ENCODE peak calls at places on chromosomes 6 and 20, in ten cellular contexts. G is A549, P is ovary, C is IMR-90, Y is body of pancreas, I is Peyer's patch, U is sigmoid colon, Z is HCT116, K is HepG2, B is prostate gland. R is an unnamed sample.

GRCh38 chr6:167855825-167856425 is 29.2 kb downstream of the AFDN start:
- DNase-seq in G (peak; percentile 2), P (no peak), C (peak; percentile 97), Y (no peak), I (no peak), U (peak; percentile 73), Z (peak; percentile 19), K (peak; percentile 96), B (no peak), R (peak; percentile 28)

GRCh38 chr6:4752068-4752467 is 24.1 kb upstream of the CDYL start:
- DNase-seq in G (no peak), P (no peak), C (no peak), Y (no peak), I (no peak), U (no peak), Z (no peak), K (no peak), B (no peak), R (no peak)

GRCh38 chr20:48732081-48732829 is 95.5 kb downstream of the PREX1 start:
- DNase-seq in G (no peak), P (no peak), C (no peak), Y (no peak), I (no peak), U (peak; percentile 61), Z (no peak), K (no peak), B (peak; percentile 21), R (no peak)

GRCh38 chr20:62702886-62703852 is 5.5 kb upstream of the NTSR1 start:
- DNase-seq in G (peak; percentile 94), P (no peak), C (peak; percentile 94), Y (no peak), I (no peak), U (peak; percentile 83), Z (peak; percentile 76), K (peak; percentile 48), B (no peak), R (no peak)

GRCh38 chr6:41451039-41451438 is 95.1 kb upstream of the FOXP4 start:
- DNase-seq in G (no peak), P (no peak), C (no peak), Y (no peak), I (no peak), U (no peak), Z (no peak), K (no peak), B (no peak), R (no peak)

GRCh38 chr6:17169291-17169690 is 67.4 kb downstream of the STMND1 start:
- DNase-seq in G (no peak), P (no peak), C (peak; percentile 83), Y (no peak), I (no peak), U (no peak), Z (no peak), K (no peak), B (no peak), R (peak; percentile 73)

GRCh38 chr6:36599791-36600209 is 5.6 kb downstream of the SRSF3 start:
- DNase-seq in G (no peak), P (peak; percentile 45), C (peak; percentile 40), Y (peak; percentile 50), I (peak; percentile 20), U (peak; percentile 71), Z (no peak), K (no peak), B (no peak), R (peak; percentile 58)

GRCh38 chr6:136547336-136547735 is 2.9 kb downstream of the MAP7 start:
- DNase-seq in G (peak; percentile 34), P (no peak), C (peak; percentile 63), Y (no peak), I (no peak), U (no peak), Z (peak; percentile 21), K (no peak), B (no peak), R (no peak)

GRCh38 chr20:44402391-44403193 is 47.1 kb downstream of the HNF4A start:
- DNase-seq in G (no peak), P (no peak), C (no peak), Y (peak; percentile 58), I (no peak), U (no peak), Z (no peak), K (peak; percentile 56), B (no peak), R (no peak)

GRCh38 chr20:19497064-19497463 is 261.0 kb upstream of the RIN2 start:
- DNase-seq in G (no peak), P (no peak), C (peak; percentile 6), Y (no peak), I (no peak), U (no peak), Z (no peak), K (no peak), B (no peak), R (no peak)

GRCh38 chr20:63536997-63537524 is at the start of gene PTK6:
- DNase-seq in G (peak; percentile 87), P (no peak), C (no peak), Y (peak; percentile 64), I (peak; percentile 47), U (no peak), Z (no peak), K (no peak), B (no peak), R (no peak)

GRCh38 chr20:1809121-1809520 is 86.1 kb upstream of the SIRPA start:
- DNase-seq in G (peak; percentile 84), P (no peak), C (peak; percentile 92), Y (no peak), I (no peak), U (no peak), Z (no peak), K (peak; percentile 32), B (no peak), R (no peak)

DNA sequence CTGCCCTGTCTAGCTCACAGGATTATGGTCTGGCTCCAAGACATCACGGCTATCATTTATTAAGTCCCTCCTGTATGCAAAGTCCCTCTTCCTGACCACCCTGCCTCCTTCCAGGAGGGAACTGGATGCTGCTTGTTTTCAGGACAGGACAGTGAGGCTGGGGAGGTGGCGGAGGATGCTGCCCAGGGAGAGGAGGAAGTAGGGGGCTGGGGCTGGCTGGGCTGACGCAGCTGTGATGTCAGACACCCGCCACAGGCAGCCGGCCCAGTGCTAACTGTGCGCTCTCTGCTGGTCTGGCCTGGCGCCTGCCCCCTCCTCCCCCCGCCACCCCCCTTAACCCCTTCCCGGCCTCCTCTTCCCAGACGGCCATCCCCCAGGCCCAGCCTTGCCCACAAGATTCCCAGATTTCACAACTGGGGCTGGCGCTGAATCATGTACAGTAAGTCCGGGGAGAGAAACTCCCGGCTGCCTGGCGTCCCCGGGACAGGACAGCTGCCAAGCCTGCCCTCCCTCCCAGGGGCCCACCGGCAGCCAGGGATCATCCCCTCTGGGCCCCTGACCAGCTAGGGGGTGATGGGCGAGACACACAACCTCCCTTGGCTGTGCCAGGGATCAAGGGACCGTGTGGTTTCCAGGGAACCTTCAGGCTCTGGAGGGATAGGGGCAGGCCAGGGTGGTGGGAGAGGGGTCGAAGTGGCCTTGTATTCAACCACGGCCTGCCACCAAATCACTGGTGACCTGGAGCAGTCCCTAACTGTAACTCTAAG is 118.1 kb downstream of the CEBPB start:
- DNase-seq in G (peak; percentile 90), P (peak; percentile 92), C (peak; percentile 100), Y (peak; percentile 71), I (peak; percentile 42), U (peak; percentile 99), Z (peak; percentile 42), K (peak; percentile 96), B (peak; percentile 70), R (peak; percentile 79)
- TF ChIP-seq POLR2A in G (peak; percentile 33), P (peak; percentile 71), C (peak; percentile 74), Y (peak; percentile 51), I (no peak), U (peak; percentile 50), Z (peak; percentile 56), K (no peak), B (peak; percentile 45), R (peak; percentile 67)

DNA sequence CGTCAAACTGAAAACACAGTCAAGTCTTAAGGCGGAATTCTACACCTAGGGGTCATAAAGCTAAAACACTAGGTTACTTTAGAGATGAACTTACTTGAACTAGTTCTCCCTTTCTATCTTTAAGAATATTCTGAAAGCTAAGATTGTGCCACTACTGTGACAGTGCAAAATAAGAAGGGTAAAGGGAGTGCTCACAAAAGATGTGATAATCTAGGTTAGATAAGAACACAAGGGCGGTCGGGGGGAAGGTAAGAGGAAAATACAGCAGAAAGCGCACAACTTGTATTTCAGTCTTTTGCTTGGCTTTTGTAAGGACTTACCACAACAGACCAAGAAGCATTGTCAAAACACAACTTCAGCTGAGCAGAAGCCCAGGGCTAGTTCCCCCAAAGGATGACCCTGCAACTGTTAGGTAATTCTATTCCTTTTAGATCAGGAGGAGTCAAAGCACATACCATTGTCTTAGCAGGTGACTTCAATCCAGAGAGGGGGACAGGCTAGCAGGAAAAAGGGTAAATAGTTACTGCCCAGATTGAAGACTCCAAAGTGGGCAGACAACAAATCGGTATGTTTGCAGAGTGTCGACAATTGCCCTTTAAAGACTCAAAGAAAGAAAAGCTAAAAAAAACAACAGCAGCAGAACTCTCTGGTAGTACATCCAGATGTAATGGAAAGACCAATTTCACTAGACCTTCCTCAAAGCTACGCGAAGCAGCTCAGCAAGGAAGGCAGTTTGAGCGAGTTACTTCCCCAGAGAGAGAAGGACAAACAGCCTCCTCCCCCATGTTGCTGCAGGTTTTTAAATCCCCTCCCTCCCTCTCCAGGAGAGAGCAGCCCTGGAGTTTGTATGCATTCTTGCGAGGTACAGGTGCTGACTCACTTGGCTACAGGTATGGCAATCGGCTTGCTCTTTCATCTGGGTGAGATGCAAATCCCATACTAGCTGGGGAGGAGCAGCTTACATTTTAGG is 59.0 kb downstream of the RIPOR2 start:
- DNase-seq in G (no peak), P (no peak), C (no peak), Y (no peak), I (no peak), U (no peak), Z (no peak), K (no peak), B (no peak), R (no peak)
- H3K27ac ChIP-seq in G (no peak overlapping the region), P (no peak overlapping the region), C (no peak overlapping the region), Y (no peak overlapping the region), I (no peak overlapping the region), U (no peak overlapping the region), Z (no peak overlapping the region), K (no peak overlapping the region), B (no peak overlapping the region), R (no peak overlapping the region)

DNA sequence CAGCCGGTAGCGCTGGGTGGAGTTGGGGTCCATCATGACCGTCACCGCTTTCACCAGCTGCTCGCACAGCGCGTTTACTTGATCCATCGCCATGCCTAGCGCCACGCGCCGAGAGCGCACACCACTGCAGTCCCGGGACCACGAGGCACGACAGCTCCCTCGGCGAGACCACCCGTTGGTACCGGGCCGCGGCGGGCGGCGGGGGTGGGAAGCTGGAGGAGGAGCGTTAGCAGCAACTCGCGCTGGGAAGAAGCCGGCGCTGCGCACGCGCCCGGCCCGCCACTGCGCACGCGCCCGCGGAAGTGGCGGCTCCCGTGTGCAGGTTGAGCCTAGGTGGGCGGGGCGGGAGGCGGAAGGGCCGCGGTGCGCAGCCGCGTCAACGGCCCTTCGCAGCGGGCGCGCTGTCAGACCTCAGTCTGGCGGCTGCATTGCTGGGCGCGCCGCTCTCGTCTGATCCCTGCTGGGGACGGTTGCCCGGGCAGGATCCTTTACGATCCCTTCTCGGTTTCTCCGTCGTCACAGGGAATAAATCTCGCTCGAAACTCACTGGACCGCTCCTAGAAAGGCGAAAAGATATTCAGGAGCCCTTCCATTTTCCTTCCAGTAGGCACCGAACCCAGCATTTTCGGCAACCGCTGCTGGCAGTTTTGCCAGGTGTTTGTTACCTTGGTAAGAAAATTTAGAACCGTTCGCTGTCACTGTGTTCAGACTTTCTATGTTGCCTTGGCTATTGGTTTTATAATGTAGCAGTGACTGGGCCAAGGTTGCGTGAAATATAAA is at the start of the genes POLH and XPO5:
- DNase-seq in G (peak; percentile 72), P (peak; percentile 91), C (peak; percentile 88), Y (peak; percentile 95), I (peak; percentile 89), U (peak; percentile 95), Z (peak; percentile 81), K (peak; percentile 92), B (peak; percentile 91), R (peak; percentile 92)
- TF ChIP-seq POLR2A in G (peak; percentile 96), P (no peak), C (peak; percentile 98), Y (peak; percentile 92), I (peak; percentile 93), U (peak; percentile 83), Z (peak; percentile 99), K (peak; percentile 98), B (peak; percentile 98), R (peak; percentile 98)

GRCh38 chr6:9806195-9806594 is 608.7 kb downstream of the TFAP2A start:
- DNase-seq in G (no peak), P (no peak), C (no peak), Y (no peak), I (no peak), U (no peak), Z (no peak), K (no peak), B (no peak), R (no peak)
- H3K27ac ChIP-seq in G (no peak overlapping the region), P (no peak overlapping the region), C (no peak overlapping the region), Y (no peak overlapping the region), I (no peak overlapping the region), U (no peak overlapping the region), Z (no peak overlapping the region), K (no peak overlapping the region), B (no peak overlapping the region), R (no peak overlapping the region)